ENCODE peak calls at places on chromosomes 11 and 22, in six cellular contexts. A, G, X, C, K and U are unnamed samples.

GRCh38 chr22:28728621-28729313 is 12.9 kb downstream of the CHEK2 start:
- DNase-seq in A (no peak), G (no peak), X (no peak), C (no peak), K (no peak), U (no peak)

GRCh38 chr22:19109198-19110063 is 12.8 kb downstream of the DGCR2 start:
- DNase-seq in A (peak), G (no peak), X (peak), C (no peak), K (no peak), U (no peak)

GRCh38 chr11:108768370-108768769 is 103.5 kb downstream of the DDX10 start:
- DNase-seq in A (no peak), G (no peak), X (no peak), C (no peak), K (no peak), U (no peak)

GRCh38 chr11:77140231-77140959 is 12.3 kb downstream of the MYO7A start:
- DNase-seq in A (no peak), G (no peak), X (no peak), C (no peak), K (no peak), U (no peak)

GRCh38 chr11:115238802-115239201 is 265.4 kb downstream of the CADM1 start:
- DNase-seq in A (no peak), G (no peak), X (no peak), C (no peak), K (no peak), U (no peak)

GRCh38 chr11:19892876-19893275 is 180.2 kb downstream of the NAV2 start:
- DNase-seq in A (no peak), G (no peak), X (no peak), C (no peak), K (no peak), U (no peak)

GRCh38 chr22:46039531-46039930 is 62.6 kb upstream of the WNT7B start:
- DNase-seq in A (no peak), G (no peak), X (no peak), C (no peak), K (no peak), U (no peak)

GRCh38 chr11:76185511-76185910 is 20.8 kb downstream of the WNT11 start:
- DNase-seq in A (no peak), G (no peak), X (no peak), C (no peak), K (no peak), U (no peak)

GRCh38 chr11:122181893-122182292 is 65.9 kb upstream of the BLID start:
- DNase-seq in A (no peak), G (no peak), X (no peak), C (no peak), K (no peak), U (no peak)

GRCh38 chr11:96207459-96208449 is 135.2 kb downstream of the MAML2 start:
- DNase-seq in A (no peak), G (no peak), X (peak), C (no peak), K (no peak), U (no peak)

GRCh38 chr22:17109113-17109865 is 11.9 kb downstream of the TMEM121B start:
- DNase-seq in A (no peak), G (no peak), X (no peak), C (no peak), K (no peak), U (no peak)

GRCh38 chr11:64970731-64971151 is 1.2 kb downstream of the MAJIN start:
- DNase-seq in A (no peak), G (peak), X (no peak), C (no peak), K (no peak), U (no peak)

GRCh38 chr22:49565516-49565855 is 262.2 kb downstream of the BRD1 start:
- DNase-seq in A (no peak), G (no peak), X (no peak), C (no peak), K (no peak), U (no peak)